ENCODE peak calls at places on chromosomes 5 and 9, in eight cellular contexts. One of them, this sample, is unnamed.

GRCh38 chr5:16464664-16465543 is 696 bp downstream of the ZNF622 start:
- DNase-seq in AG10803: no peak
- DNase-seq in BE2C: no peak
- DNase-seq in foreskin fibroblast: no peak
- DNase-seq in K562: no peak
- DNase-seq in GM23338: peak
- DNase-seq in B cell: no peak
- DNase-seq in AG09309: no peak
- DNase-seq in this sample: no peak

GRCh38 chr9:22446950-22447606 is 454 bp downstream of the DMRTA1 start:
- DNase-seq in AG10803: peak
- DNase-seq in BE2C: peak
- DNase-seq in foreskin fibroblast: peak
- DNase-seq in K562: no peak
- DNase-seq in GM23338: peak
- DNase-seq in B cell: peak
- DNase-seq in AG09309: no peak
- DNase-seq in this sample: peak

GRCh38 chr9:26210338-26210851 is 532.2 kb upstream of the TUSC1 start:
- DNase-seq in AG10803: peak
- DNase-seq in BE2C: no peak
- DNase-seq in foreskin fibroblast: peak
- DNase-seq in K562: no peak
- DNase-seq in GM23338: peak
- DNase-seq in B cell: no peak
- DNase-seq in AG09309: no peak
- DNase-seq in this sample: no peak

GRCh38 chr5:127969651-127970050 is 113.9 kb upstream of the SLC12A2 start:
- DNase-seq in AG10803: no peak
- DNase-seq in BE2C: no peak
- DNase-seq in foreskin fibroblast: no peak
- DNase-seq in K562: no peak
- DNase-seq in GM23338: no peak
- DNase-seq in B cell: no peak
- DNase-seq in AG09309: no peak
- DNase-seq in this sample: no peak

GRCh38 chr9:136671646-136672430 is 9.1 kb downstream of the EGFL7 start:
- DNase-seq in AG10803: no peak
- DNase-seq in BE2C: peak
- DNase-seq in foreskin fibroblast: no peak
- DNase-seq in K562: peak
- DNase-seq in GM23338: peak
- DNase-seq in B cell: peak
- DNase-seq in AG09309: no peak
- DNase-seq in this sample: peak

GRCh38 chr9:17380126-17380861 is 198.6 kb upstream of the SH3GL2 start:
- DNase-seq in AG10803: no peak
- DNase-seq in BE2C: no peak
- DNase-seq in foreskin fibroblast: no peak
- DNase-seq in K562: no peak
- DNase-seq in GM23338: no peak
- DNase-seq in B cell: no peak
- DNase-seq in AG09309: no peak
- DNase-seq in this sample: no peak

GRCh38 chr5:43425965-43426364 is 13.8 kb upstream of the CCL28 start:
- DNase-seq in AG10803: peak
- DNase-seq in BE2C: no peak
- DNase-seq in foreskin fibroblast: peak
- DNase-seq in K562: no peak
- DNase-seq in GM23338: no peak
- DNase-seq in B cell: no peak
- DNase-seq in AG09309: peak
- DNase-seq in this sample: no peak

GRCh38 chr9:135810806-135811575 is 96.4 kb downstream of the CAMSAP1 start:
- DNase-seq in AG10803: no peak
- DNase-seq in BE2C: no peak
- DNase-seq in foreskin fibroblast: no peak
- DNase-seq in K562: no peak
- DNase-seq in GM23338: no peak
- DNase-seq in B cell: no peak
- DNase-seq in AG09309: no peak
- DNase-seq in this sample: no peak

GRCh38 chr9:16824545-16825041 is 45.9 kb downstream of the BNC2 start:
- DNase-seq in AG10803: peak
- DNase-seq in BE2C: no peak
- DNase-seq in foreskin fibroblast: no peak
- DNase-seq in K562: no peak
- DNase-seq in GM23338: peak
- DNase-seq in B cell: no peak
- DNase-seq in AG09309: peak
- DNase-seq in this sample: no peak

GRCh38 chr5:113273949-113274348 is 160.8 kb downstream of the TSSK1B start:
- DNase-seq in AG10803: no peak
- DNase-seq in BE2C: no peak
- DNase-seq in foreskin fibroblast: no peak
- DNase-seq in K562: no peak
- DNase-seq in GM23338: no peak
- DNase-seq in B cell: no peak
- DNase-seq in AG09309: no peak
- DNase-seq in this sample: no peak

GRCh38 chr9:128703616-128704355 is 1.5 kb downstream of the PKN3 start:
- DNase-seq in AG10803: no peak
- DNase-seq in BE2C: no peak
- DNase-seq in foreskin fibroblast: no peak
- DNase-seq in K562: peak
- DNase-seq in GM23338: no peak
- DNase-seq in B cell: peak
- DNase-seq in AG09309: no peak
- DNase-seq in this sample: no peak

GRCh38 chr9:14616188-14616982 is 76.8 kb downstream of the ZDHHC21 start:
- DNase-seq in AG10803: peak
- DNase-seq in BE2C: no peak
- DNase-seq in foreskin fibroblast: peak
- DNase-seq in K562: peak
- DNase-seq in GM23338: peak
- DNase-seq in B cell: no peak
- DNase-seq in AG09309: peak
- DNase-seq in this sample: no peak

GRCh38 chr9:35195683-35196082 is 33.9 kb downstream of the UNC13B start:
- DNase-seq in AG10803: peak
- DNase-seq in BE2C: no peak
- DNase-seq in foreskin fibroblast: peak
- DNase-seq in K562: peak
- DNase-seq in GM23338: no peak
- DNase-seq in B cell: no peak
- DNase-seq in AG09309: no peak
- DNase-seq in this sample: no peak

GRCh38 chr5:142748568-142749249 is 21.5 kb upstream of the ARHGAP26 start:
- DNase-seq in AG10803: no peak
- DNase-seq in BE2C: peak
- DNase-seq in foreskin fibroblast: no peak
- DNase-seq in K562: peak
- DNase-seq in GM23338: peak
- DNase-seq in B cell: peak
- DNase-seq in AG09309: no peak
- DNase-seq in this sample: no peak

GRCh38 chr5:175896641-175897040 is 25.3 kb downstream of the CPLX2 start:
- DNase-seq in AG10803: no peak
- DNase-seq in BE2C: no peak
- DNase-seq in foreskin fibroblast: no peak
- DNase-seq in K562: no peak
- DNase-seq in GM23338: no peak
- DNase-seq in B cell: no peak
- DNase-seq in AG09309: no peak
- DNase-seq in this sample: no peak

GRCh38 chr5:91318727-91319126 is 64.4 kb downstream of the ARRDC3 start:
- DNase-seq in AG10803: no peak
- DNase-seq in BE2C: no peak
- DNase-seq in foreskin fibroblast: no peak
- DNase-seq in K562: no peak
- DNase-seq in GM23338: no peak
- DNase-seq in B cell: no peak
- DNase-seq in AG09309: no peak
- DNase-seq in this sample: no peak

GRCh38 chr5:101878190-101878589 is 417.9 kb downstream of the SLCO4C1 start:
- DNase-seq in AG10803: no peak
- DNase-seq in BE2C: no peak
- DNase-seq in foreskin fibroblast: no peak
- DNase-seq in K562: no peak
- DNase-seq in GM23338: no peak
- DNase-seq in B cell: no peak
- DNase-seq in AG09309: no peak
- DNase-seq in this sample: no peak

GRCh38 chr5:116880150-116880549 is 305.5 kb upstream of the SEMA6A start:
- DNase-seq in AG10803: no peak
- DNase-seq in BE2C: no peak
- DNase-seq in foreskin fibroblast: no peak
- DNase-seq in K562: no peak
- DNase-seq in GM23338: no peak
- DNase-seq in B cell: no peak
- DNase-seq in AG09309: no peak
- DNase-seq in this sample: no peak

GRCh38 chr5:176878906-176879662 is 20.1 kb downstream of the HK3 start:
- DNase-seq in AG10803: no peak
- DNase-seq in BE2C: no peak
- DNase-seq in foreskin fibroblast: no peak
- DNase-seq in K562: no peak
- DNase-seq in GM23338: no peak
- DNase-seq in B cell: no peak
- DNase-seq in AG09309: no peak
- DNase-seq in this sample: no peak

GRCh38 chr5:96321371-96321770 is 111.7 kb downstream of the PCSK1 start:
- DNase-seq in AG10803: peak
- DNase-seq in BE2C: no peak
- DNase-seq in foreskin fibroblast: peak
- DNase-seq in K562: no peak
- DNase-seq in GM23338: no peak
- DNase-seq in B cell: no peak
- DNase-seq in AG09309: peak
- DNase-seq in this sample: no peak

GRCh38 chr5:97764700-97765099 is 581.7 kb upstream of the RIOK2 start:
- DNase-seq in AG10803: peak
- DNase-seq in BE2C: no peak
- DNase-seq in foreskin fibroblast: peak
- DNase-seq in K562: no peak
- DNase-seq in GM23338: no peak
- DNase-seq in B cell: no peak
- DNase-seq in AG09309: peak
- DNase-seq in this sample: no peak

GRCh38 chr5:157354825-157355224 is 88.9 kb downstream of the CYFIP2 start:
- DNase-seq in AG10803: no peak
- DNase-seq in BE2C: no peak
- DNase-seq in foreskin fibroblast: no peak
- DNase-seq in K562: peak
- DNase-seq in GM23338: peak
- DNase-seq in B cell: no peak
- DNase-seq in AG09309: no peak
- DNase-seq in this sample: no peak
- TF ChIP-seq CTCF in AG10803: peak
- TF ChIP-seq CTCF in BE2C: peak
- TF ChIP-seq CTCF in foreskin fibroblast: peak
- TF ChIP-seq CTCF in K562: peak
- TF ChIP-seq CTCF in GM23338: peak
- TF ChIP-seq CTCF in B cell: no peak
- TF ChIP-seq CTCF in AG09309: peak
- TF ChIP-seq CTCF in this sample: peak

GRCh38 chr5:66595877-66596790 is at the start of gene MAST4:
- DNase-seq in AG10803: peak
- DNase-seq in BE2C: peak
- DNase-seq in foreskin fibroblast: peak
- DNase-seq in K562: peak
- DNase-seq in GM23338: peak
- DNase-seq in B cell: peak
- DNase-seq in AG09309: peak
- DNase-seq in this sample: peak

GRCh38 chr5:66602621-66603020 is 6.4 kb downstream of the MAST4 start:
- DNase-seq in AG10803: no peak
- DNase-seq in BE2C: no peak
- DNase-seq in foreskin fibroblast: no peak
- DNase-seq in K562: no peak
- DNase-seq in GM23338: no peak
- DNase-seq in B cell: no peak
- DNase-seq in AG09309: no peak
- DNase-seq in this sample: no peak

GRCh38 chr5:66596791-66597757 is 881 bp downstream of the MAST4 start:
- DNase-seq in AG10803: peak
- DNase-seq in BE2C: peak
- DNase-seq in foreskin fibroblast: peak
- DNase-seq in K562: no peak
- DNase-seq in GM23338: peak
- DNase-seq in B cell: peak
- DNase-seq in AG09309: no peak
- DNase-seq in this sample: peak
- TF ChIP-seq CTCF in AG10803: no peak
- TF ChIP-seq CTCF in BE2C: no peak
- TF ChIP-seq CTCF in foreskin fibroblast: no peak
- TF ChIP-seq CTCF in K562: no peak
- TF ChIP-seq CTCF in GM23338: peak
- TF ChIP-seq CTCF in B cell: no peak
- TF ChIP-seq CTCF in AG09309: no peak
- TF ChIP-seq CTCF in this sample: no peak

DNA sequence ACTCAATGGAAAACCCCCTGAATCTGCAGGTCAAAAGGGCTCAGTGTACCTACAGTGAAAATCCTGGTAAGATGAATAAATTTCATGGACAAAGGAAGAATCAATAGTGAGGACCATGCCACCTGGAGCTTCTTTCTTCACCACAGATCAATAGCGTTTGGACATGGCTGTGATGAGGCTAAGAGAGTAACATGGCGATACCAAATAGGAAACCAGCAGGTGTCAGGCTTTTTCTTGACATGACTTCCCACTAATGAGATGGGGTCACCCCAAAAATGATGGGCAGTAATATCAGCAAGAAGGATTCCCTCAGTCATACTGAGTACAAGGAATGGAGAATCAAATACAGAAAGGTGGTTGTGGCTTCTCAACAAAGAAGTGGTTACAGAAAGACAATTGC is 208.5 kb upstream of the PLPPR1 start:
- DNase-seq in AG10803: no peak
- DNase-seq in BE2C: no peak
- DNase-seq in foreskin fibroblast: no peak
- DNase-seq in K562: no peak
- DNase-seq in GM23338: peak
- DNase-seq in B cell: no peak
- DNase-seq in AG09309: no peak
- DNase-seq in this sample: no peak
- TF ChIP-seq CTCF in AG10803: no peak
- TF ChIP-seq CTCF in BE2C: no peak
- TF ChIP-seq CTCF in foreskin fibroblast: no peak
- TF ChIP-seq CTCF in K562: no peak
- TF ChIP-seq CTCF in GM23338: peak
- TF ChIP-seq CTCF in B cell: no peak
- TF ChIP-seq CTCF in AG09309: no peak
- TF ChIP-seq CTCF in this sample: no peak

DNA sequence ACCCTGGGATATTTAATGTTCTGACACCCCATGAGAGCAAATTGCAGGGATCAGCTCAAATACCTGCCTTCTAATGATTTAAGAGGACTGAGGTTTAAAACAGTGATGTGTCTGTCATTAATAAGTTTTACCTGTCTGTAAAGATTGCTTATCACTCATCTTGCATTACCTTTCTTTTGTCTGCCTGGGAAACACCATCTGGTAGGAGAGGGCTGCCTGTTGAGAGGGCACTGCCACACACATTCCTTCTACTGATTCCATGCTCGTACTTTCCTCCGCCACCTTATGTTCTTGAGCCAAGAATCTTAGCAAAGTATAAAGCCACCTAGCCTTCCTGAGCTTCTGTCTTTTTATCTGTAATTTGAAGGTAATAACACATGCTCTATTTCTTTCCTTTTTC is 118.6 kb downstream of the KCTD16 start:
- DNase-seq in AG10803: no peak
- DNase-seq in BE2C: no peak
- DNase-seq in foreskin fibroblast: no peak
- DNase-seq in K562: no peak
- DNase-seq in GM23338: no peak
- DNase-seq in B cell: no peak
- DNase-seq in AG09309: no peak
- DNase-seq in this sample: no peak
- TF ChIP-seq CTCF in AG10803: no peak
- TF ChIP-seq CTCF in BE2C: no peak
- TF ChIP-seq CTCF in foreskin fibroblast: no peak
- TF ChIP-seq CTCF in K562: no peak
- TF ChIP-seq CTCF in GM23338: no peak
- TF ChIP-seq CTCF in B cell: no peak
- TF ChIP-seq CTCF in AG09309: no peak
- TF ChIP-seq CTCF in this sample: no peak

This sample was measured in neural crest cell.